ENCODE peak calls at places on chromosomes 1 and 21, in five cellular contexts. I is dorsolateral prefrontal cortex, C is GM10248, E is bronchial epithelial cell, H is fibroblast of the aortic adventitia. Q is an unnamed sample.

GRCh38 chr21:37128069-37128468 is 55.0 kb downstream of the TTC3 start:
- DNase-seq in I (no peak), C (no peak), E (peak), H (no peak), Q (peak)

GRCh38 chr1:4825841-4826450 is 171.5 kb downstream of the AJAP1 start:
- DNase-seq in I (no peak), C (peak), E (peak), H (no peak), Q (peak)

GRCh38 chr1:20974951-20975350 is 187.8 kb upstream of the HP1BP3 start:
- DNase-seq in I (no peak), C (no peak), E (no peak), H (no peak), Q (no peak)

GRCh38 chr1:93579891-93580290 is 101.7 kb downstream of the BCAR3 start:
- DNase-seq in I (no peak), C (no peak), E (peak), H (peak), Q (peak)

GRCh38 chr1:117210831-117211261 is at the start of gene VTCN1:
- DNase-seq in I (no peak), C (no peak), E (peak), H (no peak), Q (no peak)

GRCh38 chr1:33562563-33562962 is 90.1 kb downstream of the ZSCAN20 start:
- DNase-seq in I (no peak), C (no peak), E (no peak), H (no peak), Q (no peak)

GRCh38 chr1:4529579-4530445 is 124.6 kb upstream of the AJAP1 start:
- DNase-seq in I (no peak), C (no peak), E (no peak), H (no peak), Q (no peak)

GRCh38 chr21:41009398-41010177 is 158.4 kb upstream of the BACE2 start:
- DNase-seq in I (no peak), C (no peak), E (no peak), H (no peak), Q (no peak)

GRCh38 chr1:8026153-8026975 is at the start of gene ERRFI1:
- DNase-seq in I (peak), C (peak), E (peak), H (peak), Q (peak)

GRCh38 chr1:6241887-6242740 is 1.9 kb upstream of the HES3 start:
- DNase-seq in I (no peak), C (no peak), E (no peak), H (no peak), Q (no peak)

GRCh38 chr1:238619652-238620051 is 728.9 kb upstream of the ZP4 start:
- DNase-seq in I (no peak), C (no peak), E (peak), H (no peak), Q (no peak)

GRCh38 chr1:21634481-21635137 is 34.5 kb downstream of the RAP1GAP start:
- DNase-seq in I (no peak), C (no peak), E (no peak), H (no peak), Q (no peak)

GRCh38 chr21:43733060-43733459 is 14.1 kb downstream of the PDXK start:
- DNase-seq in I (no peak), C (no peak), E (no peak), H (no peak), Q (no peak)

GRCh38 chr1:9996624-9997582 is at the start of gene RBP7:
- DNase-seq in I (no peak), C (peak), E (peak), H (no peak), Q (no peak)

GRCh38 chr1:16026723-16027484 is 5.1 kb downstream of the CLCNKA start:
- DNase-seq in I (no peak), C (no peak), E (no peak), H (peak), Q (no peak)

GRCh38 chr1:51661081-51661518 is 44.2 kb downstream of the OSBPL9 start:
- DNase-seq in I (no peak), C (no peak), E (peak), H (peak), Q (peak)

GRCh38 chr1:30087465-30087864 is 635.9 kb downstream of the MATN1 start:
- DNase-seq in I (no peak), C (no peak), E (no peak), H (no peak), Q (no peak)

GRCh38 chr1:235999259-235999925 is 65.5 kb downstream of the NID1 start:
- DNase-seq in I (no peak), C (peak), E (peak), H (peak), Q (peak)

GRCh38 chr1:42730988-42731387 is 9.0 kb downstream of the CLDN19 start:
- DNase-seq in I (no peak), C (no peak), E (peak), H (peak), Q (no peak)

GRCh38 chr21:33937931-33938339 is 22.3 kb upstream of the ATP5PO start:
- DNase-seq in I (no peak), C (no peak), E (no peak), H (no peak), Q (no peak)

GRCh38 chr1:6502000-6502891 is 10.8 kb upstream of the PLEKHG5 start:
- DNase-seq in I (peak), C (no peak), E (no peak), H (peak), Q (no peak)

GRCh38 chr21:24375201-24375600 is 1232.1 kb downstream of the MRPL39 start:
- DNase-seq in I (no peak), C (no peak), E (no peak), H (no peak), Q (no peak)

GRCh38 chr1:224592636-224593579 is 23.2 kb upstream of the CNIH3 start:
- DNase-seq in I (no peak), C (peak), E (peak), H (peak), Q (peak)

GRCh38 chr21:28742527-28742926 is 250.2 kb downstream of the LTN1 start:
- DNase-seq in I (no peak), C (no peak), E (peak), H (peak), Q (peak)

GRCh38 chr1:185292237-185292636 is 24.8 kb downstream of the IVNS1ABP start:
- DNase-seq in I (no peak), C (no peak), E (no peak), H (no peak), Q (no peak)

GRCh38 chr1:16145030-16145987 is 10.6 kb downstream of the EPHA2 start:
- DNase-seq in I (no peak), C (no peak), E (peak), H (peak), Q (peak)

GRCh38 chr1:76073471-76073870 is 1.1 kb upstream of the ST6GALNAC3 start:
- DNase-seq in I (no peak), C (no peak), E (no peak), H (peak), Q (peak)

GRCh38 chr1:213244664-213245091 is 193.6 kb downstream of the RPS6KC1 start:
- DNase-seq in I (no peak), C (peak), E (peak), H (peak), Q (peak)

GRCh38 chr1:213247038-213247437 is 196.0 kb downstream of the RPS6KC1 start:
- DNase-seq in I (no peak), C (no peak), E (no peak), H (no peak), Q (no peak)

GRCh38 chr1:213245270-213245669 is 194.2 kb downstream of the RPS6KC1 start:
- DNase-seq in I (no peak), C (no peak), E (no peak), H (no peak), Q (no peak)

GRCh38 chr1:213242883-213243282 is 191.8 kb downstream of the RPS6KC1 start:
- DNase-seq in I (no peak), C (no peak), E (no peak), H (no peak), Q (no peak)
- TF ChIP-seq CTCF in I (no peak), C (no peak), E (no peak), H (no peak), Q (no peak)

DNA sequence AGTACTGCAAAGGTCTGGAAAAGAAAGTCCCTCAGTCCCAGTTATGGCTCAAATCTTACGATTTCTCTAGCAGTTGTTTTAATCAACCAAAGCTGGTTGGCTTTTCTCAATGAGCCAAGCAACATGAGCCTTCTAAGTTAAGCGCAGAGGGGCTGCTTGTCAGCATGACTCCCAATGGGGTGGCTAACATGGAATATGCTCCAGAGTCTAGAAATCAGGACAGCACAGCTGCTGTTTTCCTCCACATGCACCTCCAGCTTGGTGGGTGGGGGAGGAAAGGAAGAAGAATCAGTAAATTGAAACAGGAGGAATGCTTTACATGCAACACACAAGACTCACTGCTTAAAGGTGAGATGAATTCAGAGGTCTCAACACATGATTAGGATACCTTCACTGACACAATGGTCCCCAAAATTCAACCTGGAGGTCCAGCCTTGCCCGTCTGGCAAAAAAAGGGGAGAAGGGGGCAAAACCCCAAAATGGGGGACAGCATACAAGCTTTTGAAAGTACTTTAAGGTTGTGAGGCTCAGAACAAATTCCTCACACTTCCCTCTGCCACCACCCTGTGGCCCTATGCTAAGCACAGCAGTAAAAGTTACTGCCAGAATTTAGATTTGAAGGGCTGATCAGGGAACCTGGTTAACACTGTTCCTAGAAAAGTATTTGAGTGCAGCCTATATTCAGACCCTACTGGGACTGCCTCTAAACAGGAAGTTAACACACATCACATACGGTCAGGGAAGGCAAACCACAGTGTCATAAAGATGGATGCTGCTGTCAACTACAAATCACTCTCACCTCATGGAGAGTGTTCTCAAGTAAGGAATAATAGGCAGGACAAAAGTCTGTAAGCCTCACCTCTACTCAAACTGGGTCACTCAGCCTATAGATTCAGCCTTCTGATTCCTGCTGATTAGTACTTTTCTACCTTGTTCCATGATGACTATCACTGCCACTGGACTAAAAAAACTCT is 2.6 kb downstream of the GATAD2B start:
- DNase-seq in I (no peak), C (no peak), E (peak), H (peak), Q (peak)
- TF ChIP-seq CTCF in I (no peak), C (peak), E (no peak), H (peak), Q (peak)

DNA sequence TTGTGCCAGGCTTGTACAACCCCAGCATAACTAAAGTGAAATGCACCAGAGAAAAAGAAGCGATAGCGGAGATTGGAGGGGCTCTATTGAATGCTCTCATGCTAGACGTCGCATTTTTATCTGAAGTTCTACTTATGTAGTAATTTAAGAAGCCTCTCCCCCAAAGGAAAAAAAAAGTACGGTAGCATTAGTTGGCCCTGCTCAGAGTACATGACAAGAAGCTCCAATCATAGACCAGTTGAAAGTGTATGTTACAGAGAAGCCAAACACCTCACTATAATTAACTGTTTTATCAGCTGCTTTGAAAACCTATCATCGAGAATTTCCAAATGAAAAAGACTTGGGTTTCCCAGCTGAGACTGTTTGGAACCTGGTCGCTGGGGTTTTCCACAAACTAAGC is 19.7 kb upstream of the OVAAL start:
- DNase-seq in I (no peak), C (no peak), E (no peak), H (no peak), Q (no peak)
- TF ChIP-seq CTCF in I (no peak), C (no peak), E (no peak), H (no peak), Q (no peak)

GRCh38 chr1:212457740-212458338 is 25.1 kb downstream of the NENF start:
- DNase-seq in I (no peak), C (peak), E (peak), H (peak), Q (no peak)
- TF ChIP-seq CTCF in I (no peak), C (peak), E (peak), H (peak), Q (peak)

DNA sequence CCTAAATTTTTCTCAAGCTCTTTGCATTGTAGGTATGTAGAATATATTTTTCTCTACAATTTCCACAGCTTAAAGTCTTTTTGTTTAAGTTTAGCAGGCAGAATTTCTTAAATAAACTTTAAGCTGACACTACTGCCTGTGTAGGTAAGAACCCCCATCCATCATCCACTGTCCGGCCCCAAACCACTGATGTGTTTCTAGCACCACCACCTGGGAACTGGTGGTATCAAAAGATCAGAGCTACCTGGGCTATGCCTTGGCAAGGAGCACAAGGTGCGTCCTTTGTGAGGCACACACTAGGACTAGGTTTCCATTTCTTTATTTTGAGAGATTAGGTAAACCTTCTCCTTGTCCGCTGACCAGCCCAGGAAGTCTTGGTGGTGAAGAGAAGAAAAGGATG is 10.5 kb upstream of the LELP1 start:
- DNase-seq in I (no peak), C (no peak), E (peak), H (no peak), Q (no peak)
- TF ChIP-seq CTCF in I (no peak), C (peak), E (peak), H (peak), Q (no peak)

DNA sequence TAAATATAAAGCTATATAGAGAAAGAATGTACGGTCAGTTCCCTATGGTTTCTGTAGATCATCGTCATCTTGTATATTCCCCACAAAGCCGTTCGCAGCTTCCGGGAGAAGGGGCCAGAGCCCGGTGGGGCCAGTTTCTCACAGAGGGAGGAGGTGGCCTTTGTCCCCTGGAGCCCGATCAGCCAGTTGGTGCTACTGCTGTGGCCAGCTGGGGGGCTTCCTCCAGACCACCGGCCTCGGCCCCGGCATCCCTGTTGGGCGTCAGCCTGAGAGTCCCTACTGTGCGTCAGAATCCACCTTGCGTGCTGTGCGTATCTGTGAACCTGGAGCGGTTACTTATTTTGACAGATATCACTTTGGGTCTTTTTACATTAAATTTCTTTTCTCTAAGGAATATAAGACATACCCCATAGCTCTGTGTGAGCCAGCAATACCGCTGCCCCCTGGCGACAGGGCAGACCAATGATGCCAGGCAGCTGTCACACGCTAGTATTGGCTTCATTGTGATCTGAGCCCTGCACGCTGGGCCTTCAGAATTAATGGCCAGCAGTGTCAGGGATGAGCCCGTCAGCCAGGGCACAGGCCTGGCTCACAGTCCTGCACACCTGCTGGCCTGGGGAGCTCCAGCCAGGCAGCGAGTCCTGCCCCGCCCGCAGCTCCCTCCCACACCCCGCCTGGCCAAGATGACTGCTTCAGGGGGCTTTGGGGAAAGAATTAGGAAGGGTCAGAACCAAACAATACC is 145.9 kb downstream of the PGBD5 start:
- DNase-seq in I (no peak), C (no peak), E (no peak), H (no peak), Q (no peak)
- TF ChIP-seq CTCF in I (peak), C (no peak), E (no peak), H (no peak), Q (no peak)

GRCh38 chr1:113976609-113977278 is 2.5 kb upstream of the OLFML3 start:
- DNase-seq in I (no peak), C (no peak), E (peak), H (peak), Q (peak)
- TF ChIP-seq CTCF in I (peak), C (peak), E (peak), H (peak), Q (peak)

GRCh38 chr21:20877976-20878375 is 120.2 kb upstream of the NCAM2 start:
- DNase-seq in I (no peak), C (no peak), E (no peak), H (no peak), Q (no peak)

GRCh38 chr21:20874202-20874601 is 124.0 kb upstream of the NCAM2 start:
- DNase-seq in I (no peak), C (no peak), E (no peak), H (no peak), Q (no peak)

DNA sequence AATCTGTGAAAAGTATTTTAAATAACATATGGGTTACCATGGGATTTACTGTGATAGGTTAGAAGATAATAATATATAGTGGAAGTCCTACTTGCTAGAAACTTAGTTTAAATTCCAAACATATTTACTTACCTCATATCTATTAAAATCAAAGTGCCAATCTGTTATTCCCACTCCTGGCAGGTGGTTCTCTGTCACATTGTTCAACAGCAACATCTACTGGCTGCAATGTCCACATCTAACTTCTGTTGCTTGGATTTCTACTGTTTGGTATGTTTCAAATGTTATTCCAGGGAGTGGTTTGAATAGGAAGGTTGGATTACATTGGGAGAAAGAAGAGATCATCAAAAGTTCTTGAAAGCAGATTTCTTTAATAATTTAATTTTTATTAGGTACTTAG is 122.5 kb upstream of the NCAM2 start:
- DNase-seq in I (no peak), C (no peak), E (no peak), H (no peak), Q (no peak)
- TF ChIP-seq CTCF in I (peak), C (no peak), E (no peak), H (no peak), Q (no peak)

GRCh38 chr1:182599339-182599738 is 4.8 kb downstream of the RGS16 start:
- DNase-seq in I (no peak), C (no peak), E (no peak), H (no peak), Q (no peak)
- TF ChIP-seq CTCF in I (no peak), C (peak), E (peak), H (peak), Q (peak)

Q was measured in AG10803.